ENCODE peak calls at places on chromosomes 5 and 9, in seven cellular contexts. W, M, L, V, O, Q and A are unnamed samples.

GRCh38 chr5:60843693-60844428 is at the start of gene ELOVL7:
- DNase-seq in W (peak), M (peak), L (peak), V (peak), O (peak), Q (peak), A (peak)

GRCh38 chr9:96071245-96072124 is 196.0 kb downstream of the ERCC6L2 start:
- DNase-seq in W (peak), M (peak), L (peak), V (no peak), O (peak), Q (no peak), A (peak)

GRCh38 chr5:54902817-54903473 is 82.4 kb downstream of the ESM1 start:
- DNase-seq in W (peak), M (no peak), L (no peak), V (no peak), O (peak), Q (peak), A (no peak)

GRCh38 chr9:127703289-127703946 is 3.4 kb upstream of the CFAP157 start:
- DNase-seq in W (no peak), M (no peak), L (no peak), V (no peak), O (no peak), Q (no peak), A (no peak)

GRCh38 chr5:28810751-28811136 is 1772.4 kb upstream of the CDH9 start:
- DNase-seq in W (no peak), M (no peak), L (no peak), V (no peak), O (no peak), Q (no peak), A (peak)

GRCh38 chr5:32314658-32315057 is 1.9 kb upstream of the MTMR12 start:
- DNase-seq in W (no peak), M (no peak), L (no peak), V (no peak), O (no peak), Q (no peak), A (no peak)

GRCh38 chr5:57551974-57552537 is 69.4 kb upstream of the ACTBL2 start:
- DNase-seq in W (no peak), M (no peak), L (no peak), V (no peak), O (peak), Q (no peak), A (no peak)

GRCh38 chr5:59760798-59761348 is 132.7 kb downstream of the PDE4D start:
- DNase-seq in W (peak), M (peak), L (no peak), V (no peak), O (peak), Q (no peak), A (peak)

GRCh38 chr5:31280210-31280609 is 86.7 kb downstream of the CDH6 start:
- DNase-seq in W (no peak), M (peak), L (no peak), V (no peak), O (peak), Q (no peak), A (no peak)

GRCh38 chr5:1153428-1153827 is 41.6 kb upstream of the SLC12A7 start:
- DNase-seq in W (no peak), M (no peak), L (no peak), V (no peak), O (no peak), Q (no peak), A (no peak)

GRCh38 chr5:91417219-91417618 is 34.1 kb upstream of the ARRDC3 start:
- DNase-seq in W (peak), M (no peak), L (no peak), V (no peak), O (peak), Q (no peak), A (no peak)

GRCh38 chr5:53397845-53398244 is 82.6 kb upstream of the FST start:
- DNase-seq in W (peak), M (no peak), L (no peak), V (no peak), O (peak), Q (no peak), A (no peak)

GRCh38 chr5:455806-456205 is 12.8 kb downstream of the EXOC3 start:
- DNase-seq in W (no peak), M (no peak), L (no peak), V (no peak), O (no peak), Q (no peak), A (no peak)

GRCh38 chr9:23717505-23717904 is 108.5 kb downstream of the ELAVL2 start:
- DNase-seq in W (no peak), M (no peak), L (no peak), V (no peak), O (no peak), Q (no peak), A (no peak)

GRCh38 chr5:162699361-162699760 is 631.8 kb downstream of the GABRG2 start:
- DNase-seq in W (no peak), M (no peak), L (no peak), V (no peak), O (no peak), Q (no peak), A (no peak)

GRCh38 chr9:2180171-2180570 is 165.0 kb downstream of the SMARCA2 start:
- DNase-seq in W (no peak), M (no peak), L (no peak), V (no peak), O (no peak), Q (no peak), A (peak)

GRCh38 chr5:125453011-125453410 is 706.6 kb upstream of the ZNF608 start:
- DNase-seq in W (no peak), M (no peak), L (no peak), V (no peak), O (no peak), Q (no peak), A (no peak)

GRCh38 chr5:35136386-35136785 is 88.6 kb upstream of the AGXT2 start:
- DNase-seq in W (peak), M (peak), L (no peak), V (no peak), O (peak), Q (no peak), A (peak)

GRCh38 chr5:109252731-109253130 is 157.0 kb downstream of the PJA2 start:
- DNase-seq in W (no peak), M (no peak), L (no peak), V (no peak), O (no peak), Q (no peak), A (no peak)

GRCh38 chr9:77000330-77000729 is 19.1 kb upstream of the FOXB2 start:
- DNase-seq in W (no peak), M (no peak), L (no peak), V (no peak), O (no peak), Q (no peak), A (no peak)

GRCh38 chr9:95627802-95628201 is 111.0 kb upstream of the PTCH1 start:
- DNase-seq in W (no peak), M (no peak), L (no peak), V (no peak), O (no peak), Q (no peak), A (peak)

GRCh38 chr9:87771251-87772006 is 45.5 kb downstream of the CTSL start:
- DNase-seq in W (no peak), M (peak), L (peak), V (no peak), O (no peak), Q (no peak), A (no peak)

GRCh38 chr9:78314953-78315870 is 18.3 kb downstream of the PSAT1 start:
- DNase-seq in W (peak), M (no peak), L (no peak), V (no peak), O (peak), Q (no peak), A (peak)

GRCh38 chr9:126000256-126000655 is 253.1 kb downstream of the PBX3 start:
- DNase-seq in W (no peak), M (no peak), L (peak), V (peak), O (no peak), Q (no peak), A (no peak)

GRCh38 chr5:171386006-171386671 is 1.5 kb upstream of the NPM1 start:
- DNase-seq in W (no peak), M (no peak), L (no peak), V (peak), O (no peak), Q (no peak), A (no peak)

GRCh38 chr5:35294976-35295375 is 64.7 kb upstream of the PRLR start:
- DNase-seq in W (no peak), M (no peak), L (no peak), V (no peak), O (no peak), Q (no peak), A (peak)

GRCh38 chr9:113593682-113594281 is 130.3 kb downstream of the RGS3 start:
- DNase-seq in W (peak), M (peak), L (peak), V (peak), O (peak), Q (no peak), A (peak)

GRCh38 chr9:115118471-115119156 is 657 bp upstream of the TNC start:
- DNase-seq in W (peak), M (peak), L (peak), V (peak), O (peak), Q (no peak), A (peak)

GRCh38 chr5:128132499-128132898 is 48.9 kb downstream of the SLC12A2 start:
- DNase-seq in W (no peak), M (no peak), L (no peak), V (no peak), O (no peak), Q (no peak), A (no peak)

GRCh38 chr9:13721481-13722235 is 442.2 kb upstream of the MPDZ start:
- DNase-seq in W (peak), M (no peak), L (no peak), V (no peak), O (peak), Q (no peak), A (peak)

GRCh38 chr9:115944166-115944948 is 209.2 kb upstream of the PAPPA start:
- DNase-seq in W (peak), M (peak), L (no peak), V (peak), O (peak), Q (no peak), A (peak)

GRCh38 chr9:93677641-93678136 is 101.3 kb downstream of the PHF2 start:
- DNase-seq in W (no peak), M (no peak), L (peak), V (peak), O (no peak), Q (no peak), A (no peak)

GRCh38 chr5:149550267-149550582 is 1.0 kb downstream of the CSNK1A1 start:
- DNase-seq in W (peak), M (no peak), L (no peak), V (no peak), O (peak), Q (peak), A (no peak)

GRCh38 chr5:120415985-120416384 is 48.1 kb upstream of the PRR16 start:
- DNase-seq in W (no peak), M (no peak), L (no peak), V (no peak), O (no peak), Q (no peak), A (no peak)

GRCh38 chr9:136748656-136749551 is 579 bp upstream of the LCN6 start:
- DNase-seq in W (no peak), M (no peak), L (no peak), V (peak), O (no peak), Q (no peak), A (no peak)
- H3K27ac ChIP-seq in W (no peak), M (no peak), L (no peak), V (peak), O (no peak), Q (no peak), A (no peak)

DNA sequence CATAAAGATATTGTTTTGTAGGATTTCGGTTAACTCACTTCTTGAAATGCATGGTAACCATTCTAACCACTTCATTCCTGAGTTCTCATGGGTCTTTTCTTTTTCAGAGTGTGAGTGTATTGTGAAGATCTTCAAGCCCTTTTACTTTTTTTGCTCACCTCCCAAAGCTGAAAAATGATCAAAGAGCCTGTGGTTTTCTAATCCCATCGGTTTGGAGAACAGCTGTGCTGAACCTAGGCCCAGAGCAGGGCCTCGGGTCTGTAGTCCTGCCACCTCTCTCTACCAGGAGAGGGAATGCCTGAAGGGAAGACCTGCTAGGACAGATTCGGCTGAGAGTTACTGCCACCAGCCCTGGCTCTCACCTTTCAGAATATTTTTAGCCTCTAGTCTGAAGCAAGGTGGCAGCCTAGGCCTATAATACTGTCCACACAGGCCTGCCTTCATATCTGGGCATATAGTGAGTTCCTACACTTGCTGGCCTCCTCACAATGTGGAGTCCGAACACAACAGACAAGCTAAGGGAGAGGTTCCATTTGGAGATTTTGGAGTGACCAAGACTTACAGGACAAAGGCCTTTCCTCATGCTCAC is 13.8 kb downstream of the RGMB start:
- DNase-seq in W (no peak), M (no peak), L (no peak), V (no peak), O (no peak), Q (no peak), A (no peak)
- H3K27ac ChIP-seq in W (no peak), M (no peak), L (no peak), V (no peak), O (no peak), Q (no peak), A (no peak)

DNA sequence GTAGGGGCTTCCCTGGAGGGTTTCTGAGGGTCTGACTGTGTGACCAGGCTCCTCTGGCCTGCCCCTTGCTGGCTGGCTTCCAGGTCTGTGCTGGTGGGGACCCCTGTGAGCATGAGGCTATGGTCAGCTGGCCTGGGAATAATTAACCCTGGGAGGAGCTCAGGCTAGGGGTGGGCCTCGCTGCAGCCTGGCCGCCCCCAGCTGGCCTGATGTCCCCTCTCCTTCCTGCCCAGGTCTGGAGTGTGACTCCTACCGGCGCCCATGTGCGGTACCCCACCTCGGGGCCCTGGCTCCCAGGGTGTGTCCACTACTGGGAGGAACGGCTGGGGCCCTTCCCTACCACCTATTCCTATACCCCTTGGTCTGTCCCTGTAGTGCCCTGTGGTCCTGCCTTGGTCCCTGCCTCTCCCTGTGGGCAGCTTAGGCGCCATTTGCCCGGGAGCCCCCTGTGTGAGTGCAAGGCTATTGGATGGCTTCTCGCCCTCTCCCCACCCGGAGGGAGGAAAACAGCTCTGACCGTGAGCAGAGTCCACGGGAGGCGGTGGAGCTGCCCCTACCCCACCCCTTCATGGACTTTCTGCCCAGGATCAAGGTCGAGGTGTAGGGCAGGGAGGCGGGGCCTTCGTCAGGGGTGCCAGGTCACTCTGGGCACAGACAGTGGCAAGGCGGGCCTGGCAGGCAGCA is 9.4 kb downstream of the RXRA start:
- DNase-seq in W (no peak), M (no peak), L (no peak), V (no peak), O (no peak), Q (no peak), A (no peak)
- H3K27ac ChIP-seq in W (no peak), M (peak), L (no peak), V (no peak), O (no peak), Q (no peak), A (no peak)

GRCh38 chr5:139692605-139693340 is 44.6 kb downstream of the CXXC5 start:
- DNase-seq in W (no peak), M (no peak), L (peak), V (peak), O (no peak), Q (no peak), A (no peak)
- H3K27ac ChIP-seq in W (no peak), M (no peak), L (peak), V (no peak), O (no peak), Q (no peak), A (no peak)

GRCh38 chr5:132456553-132457361 is 33.8 kb downstream of the IRF1 start:
- DNase-seq in W (no peak), M (no peak), L (no peak), V (peak), O (no peak), Q (peak), A (peak)
- H3K27ac ChIP-seq in W (peak), M (peak), L (peak), V (peak), O (peak), Q (peak), A (peak)

GRCh38 chr9:131258186-131258585 is 18.1 kb downstream of the FAM78A start:
- DNase-seq in W (no peak), M (no peak), L (no peak), V (no peak), O (no peak), Q (no peak), A (no peak)

GRCh38 chr9:131259432-131259885 is 16.9 kb downstream of the FAM78A start:
- DNase-seq in W (no peak), M (no peak), L (no peak), V (no peak), O (no peak), Q (no peak), A (no peak)

GRCh38 chr9:131257266-131258025 is 18.9 kb downstream of the FAM78A start:
- DNase-seq in W (no peak), M (no peak), L (no peak), V (no peak), O (no peak), Q (no peak), A (no peak)

GRCh38 chr9:131259916-131260597 is 16.3 kb downstream of the FAM78A start:
- DNase-seq in W (no peak), M (no peak), L (no peak), V (no peak), O (no peak), Q (no peak), A (no peak)

DNA sequence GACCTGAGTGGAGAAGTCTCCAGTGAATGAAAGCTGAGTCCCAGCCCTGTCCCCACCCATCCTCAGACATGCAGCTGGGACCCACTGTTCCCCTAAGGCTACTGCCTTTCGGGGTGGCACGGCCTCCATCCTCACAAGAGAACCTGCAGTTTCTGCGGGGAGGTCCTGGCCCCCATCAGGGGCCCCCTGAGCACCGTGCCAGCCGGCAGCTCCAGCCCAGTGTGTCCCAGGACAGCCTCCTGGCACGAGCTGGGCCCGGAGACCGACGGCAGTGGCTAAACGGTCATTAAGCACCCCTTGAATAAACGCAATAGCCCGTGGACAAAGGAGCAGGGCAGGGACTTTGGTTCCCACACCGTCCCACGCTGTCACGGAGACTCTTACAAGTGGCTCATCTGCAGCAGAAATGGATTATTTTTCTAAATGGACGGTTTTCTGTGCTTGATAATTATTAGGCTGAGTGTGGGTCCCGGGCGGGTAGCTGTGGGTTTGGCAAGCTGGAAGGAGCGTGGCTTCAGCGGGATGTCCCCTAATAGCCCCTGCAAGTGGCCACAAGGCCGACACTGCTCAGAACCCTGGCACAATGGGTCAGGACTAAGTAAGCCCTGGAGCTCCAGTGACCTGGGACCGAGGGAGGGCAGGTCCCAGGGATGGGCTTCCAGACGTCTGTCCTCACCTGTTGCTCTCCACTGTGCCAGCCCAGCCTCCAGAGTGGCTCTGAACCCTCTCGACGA is 17.4 kb downstream of the FAM78A start:
- DNase-seq in W (no peak), M (no peak), L (no peak), V (no peak), O (no peak), Q (no peak), A (no peak)
- H3K27ac ChIP-seq in W (no peak), M (no peak), L (no peak), V (peak), O (no peak), Q (no peak), A (no peak)

GRCh38 chr9:607417-607816 is 234.1 kb upstream of the DMRT1 start:
- DNase-seq in W (no peak), M (no peak), L (no peak), V (no peak), O (no peak), Q (no peak), A (no peak)
- H3K27ac ChIP-seq in W (no peak), M (no peak), L (no peak), V (no peak), O (no peak), Q (no peak), A (no peak)

GRCh38 chr9:35951736-35952135 is 6.2 kb downstream of the OR2S2 start:
- DNase-seq in W (peak), M (no peak), L (no peak), V (no peak), O (peak), Q (no peak), A (no peak)
- H3K27ac ChIP-seq in W (no peak), M (no peak), L (no peak), V (peak), O (no peak), Q (no peak), A (no peak)

DNA sequence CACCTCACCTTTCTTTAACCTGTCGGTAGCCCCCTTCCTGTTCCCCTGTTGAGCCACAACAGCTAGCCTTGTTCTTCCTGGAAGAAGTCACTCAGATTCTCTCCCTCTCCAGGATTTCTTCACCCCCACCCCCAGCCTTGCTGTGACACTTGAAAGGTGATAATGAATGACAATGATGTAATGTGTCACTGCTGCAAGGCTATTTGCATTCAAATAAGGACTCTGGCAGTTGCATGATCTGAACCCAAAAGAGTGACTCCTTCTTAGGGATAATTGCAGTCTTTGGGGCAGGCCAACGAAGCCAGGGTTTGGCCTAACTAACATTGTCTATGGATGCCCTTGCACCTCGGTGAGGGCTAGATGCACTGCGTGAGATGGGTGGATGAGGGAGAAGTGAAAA is 154.4 kb upstream of the CLINT1 start:
- DNase-seq in W (no peak), M (no peak), L (no peak), V (no peak), O (no peak), Q (no peak), A (no peak)
- H3K27ac ChIP-seq in W (no peak), M (no peak), L (no peak), V (no peak), O (no peak), Q (no peak), A (no peak)

DNA sequence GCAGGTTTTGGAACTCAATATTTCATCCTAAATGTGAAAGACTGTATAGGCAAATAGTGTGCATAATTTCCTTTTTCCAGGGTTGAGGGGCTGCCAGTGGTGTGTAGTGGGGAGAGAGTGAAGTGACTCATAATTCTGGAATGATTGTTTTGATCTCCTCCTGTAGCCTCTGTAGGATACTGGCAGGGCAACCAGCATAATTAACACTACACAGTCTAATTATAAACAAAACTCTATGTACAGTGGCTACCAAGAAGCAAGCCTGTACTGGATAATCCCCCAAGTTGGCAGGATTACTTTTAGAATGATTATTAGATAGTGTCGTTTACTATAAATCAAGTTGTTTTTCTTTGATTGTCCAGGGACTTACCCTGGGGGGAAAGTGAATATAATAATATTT is 32.2 kb downstream of the LNPEP start:
- DNase-seq in W (peak), M (peak), L (no peak), V (no peak), O (peak), Q (no peak), A (peak)
- H3K27ac ChIP-seq in W (no peak), M (peak), L (no peak), V (peak), O (no peak), Q (no peak), A (peak)